ENCODE peak calls at places on chromosomes 7 and 10, in six cellular contexts. One of them, this sample, is unnamed.

GRCh38 chr10:5843814-5844705 is 30.8 kb upstream of the GDI2 start:
- DNase-seq in dermis blood vessel endothelial cell: no peak
- DNase-seq in foreskin fibroblast: no peak
- DNase-seq in omental fat pad: no peak
- DNase-seq in fibroblast of gingiva: no peak
- DNase-seq in stimulated activated CD4-positive, alpha-beta T cell treated with anti-CD3 and anti-CD28 coated beads, Interleukin-4, amount 100 ng/mL, for 24 hours: no peak
- DNase-seq in this sample: no peak

GRCh38 chr7:147261693-147262092 is 1145.1 kb downstream of the CNTNAP2 start:
- DNase-seq in foreskin fibroblast: no peak
- DNase-seq in dermis blood vessel endothelial cell: no peak
- DNase-seq in stimulated activated CD4-positive, alpha-beta T cell treated with anti-CD3 and anti-CD28 coated beads, Interleukin-4, amount 100 ng/mL, for 24 hours: no peak
- DNase-seq in omental fat pad: no peak
- DNase-seq in fibroblast of gingiva: no peak
- DNase-seq in this sample: no peak

GRCh38 chr7:40918701-40919271 is 784.0 kb downstream of the SUGCT start:
- DNase-seq in stimulated activated CD4-positive, alpha-beta T cell treated with anti-CD3 and anti-CD28 coated beads, Interleukin-4, amount 100 ng/mL, for 24 hours: no peak
- DNase-seq in foreskin fibroblast: peak
- DNase-seq in omental fat pad: no peak
- DNase-seq in dermis blood vessel endothelial cell: no peak
- DNase-seq in fibroblast of gingiva: peak
- DNase-seq in this sample: no peak

GRCh38 chr7:24572421-24573007 is 738 bp upstream of the PALS2 start:
- DNase-seq in foreskin fibroblast: peak
- DNase-seq in stimulated activated CD4-positive, alpha-beta T cell treated with anti-CD3 and anti-CD28 coated beads, Interleukin-4, amount 100 ng/mL, for 24 hours: peak
- DNase-seq in omental fat pad: peak
- DNase-seq in dermis blood vessel endothelial cell: peak
- DNase-seq in fibroblast of gingiva: peak
- DNase-seq in this sample: peak

GRCh38 chr7:155804897-155805825 is 7.1 kb downstream of the SHH start:
- DNase-seq in foreskin fibroblast: peak
- DNase-seq in fibroblast of gingiva: peak
- DNase-seq in omental fat pad: no peak
- DNase-seq in stimulated activated CD4-positive, alpha-beta T cell treated with anti-CD3 and anti-CD28 coated beads, Interleukin-4, amount 100 ng/mL, for 24 hours: peak
- DNase-seq in dermis blood vessel endothelial cell: peak
- DNase-seq in this sample: peak

GRCh38 chr10:52539463-52539862 is 225.4 kb downstream of the DKK1 start:
- DNase-seq in fibroblast of gingiva: no peak
- DNase-seq in dermis blood vessel endothelial cell: peak
- DNase-seq in stimulated activated CD4-positive, alpha-beta T cell treated with anti-CD3 and anti-CD28 coated beads, Interleukin-4, amount 100 ng/mL, for 24 hours: no peak
- DNase-seq in foreskin fibroblast: no peak
- DNase-seq in omental fat pad: no peak
- DNase-seq in this sample: no peak

GRCh38 chr7:15305002-15305600 is 256.7 kb downstream of the AGMO start:
- DNase-seq in omental fat pad: no peak
- DNase-seq in fibroblast of gingiva: peak
- DNase-seq in dermis blood vessel endothelial cell: peak
- DNase-seq in stimulated activated CD4-positive, alpha-beta T cell treated with anti-CD3 and anti-CD28 coated beads, Interleukin-4, amount 100 ng/mL, for 24 hours: no peak
- DNase-seq in foreskin fibroblast: peak
- DNase-seq in this sample: peak

GRCh38 chr7:1950066-1950622 is 280.1 kb downstream of the ELFN1 start:
- DNase-seq in stimulated activated CD4-positive, alpha-beta T cell treated with anti-CD3 and anti-CD28 coated beads, Interleukin-4, amount 100 ng/mL, for 24 hours: no peak
- DNase-seq in omental fat pad: no peak
- DNase-seq in dermis blood vessel endothelial cell: no peak
- DNase-seq in foreskin fibroblast: no peak
- DNase-seq in fibroblast of gingiva: no peak
- DNase-seq in this sample: no peak

GRCh38 chr10:1301138-1301537 is 245.0 kb downstream of the WDR37 start:
- DNase-seq in foreskin fibroblast: no peak
- DNase-seq in stimulated activated CD4-positive, alpha-beta T cell treated with anti-CD3 and anti-CD28 coated beads, Interleukin-4, amount 100 ng/mL, for 24 hours: no peak
- DNase-seq in fibroblast of gingiva: no peak
- DNase-seq in dermis blood vessel endothelial cell: no peak
- DNase-seq in omental fat pad: no peak
- DNase-seq in this sample: no peak

GRCh38 chr7:91039033-91039432 is 225.2 kb upstream of the FZD1 start:
- DNase-seq in omental fat pad: no peak
- DNase-seq in stimulated activated CD4-positive, alpha-beta T cell treated with anti-CD3 and anti-CD28 coated beads, Interleukin-4, amount 100 ng/mL, for 24 hours: no peak
- DNase-seq in dermis blood vessel endothelial cell: no peak
- DNase-seq in foreskin fibroblast: no peak
- DNase-seq in fibroblast of gingiva: no peak
- DNase-seq in this sample: no peak

GRCh38 chr7:8254667-8255066 is 7.3 kb downstream of the ICA1 start:
- DNase-seq in stimulated activated CD4-positive, alpha-beta T cell treated with anti-CD3 and anti-CD28 coated beads, Interleukin-4, amount 100 ng/mL, for 24 hours: no peak
- DNase-seq in dermis blood vessel endothelial cell: no peak
- DNase-seq in omental fat pad: no peak
- DNase-seq in foreskin fibroblast: no peak
- DNase-seq in fibroblast of gingiva: no peak
- DNase-seq in this sample: no peak

GRCh38 chr10:17357781-17358180 is 96.6 kb downstream of the ST8SIA6 start:
- DNase-seq in dermis blood vessel endothelial cell: no peak
- DNase-seq in omental fat pad: no peak
- DNase-seq in foreskin fibroblast: no peak
- DNase-seq in stimulated activated CD4-positive, alpha-beta T cell treated with anti-CD3 and anti-CD28 coated beads, Interleukin-4, amount 100 ng/mL, for 24 hours: no peak
- DNase-seq in fibroblast of gingiva: no peak
- DNase-seq in this sample: no peak

GRCh38 chr10:89173075-89173474 is 34.0 kb downstream of the CH25H start:
- DNase-seq in fibroblast of gingiva: peak
- DNase-seq in dermis blood vessel endothelial cell: no peak
- DNase-seq in foreskin fibroblast: no peak
- DNase-seq in stimulated activated CD4-positive, alpha-beta T cell treated with anti-CD3 and anti-CD28 coated beads, Interleukin-4, amount 100 ng/mL, for 24 hours: no peak
- DNase-seq in omental fat pad: no peak
- DNase-seq in this sample: no peak

GRCh38 chr7:28882896-28883470 is 75.1 kb downstream of the TRIL start:
- DNase-seq in stimulated activated CD4-positive, alpha-beta T cell treated with anti-CD3 and anti-CD28 coated beads, Interleukin-4, amount 100 ng/mL, for 24 hours: no peak
- DNase-seq in omental fat pad: no peak
- DNase-seq in foreskin fibroblast: no peak
- DNase-seq in fibroblast of gingiva: no peak
- DNase-seq in dermis blood vessel endothelial cell: no peak
- DNase-seq in this sample: no peak

GRCh38 chr7:127782550-127783266 is 130.7 kb downstream of the SND1 start:
- DNase-seq in dermis blood vessel endothelial cell: no peak
- DNase-seq in omental fat pad: no peak
- DNase-seq in foreskin fibroblast: peak
- DNase-seq in stimulated activated CD4-positive, alpha-beta T cell treated with anti-CD3 and anti-CD28 coated beads, Interleukin-4, amount 100 ng/mL, for 24 hours: no peak
- DNase-seq in fibroblast of gingiva: peak
- DNase-seq in this sample: no peak

GRCh38 chr10:114694062-114694461 is 36.0 kb upstream of the ABLIM1 start:
- DNase-seq in dermis blood vessel endothelial cell: no peak
- DNase-seq in fibroblast of gingiva: no peak
- DNase-seq in omental fat pad: no peak
- DNase-seq in stimulated activated CD4-positive, alpha-beta T cell treated with anti-CD3 and anti-CD28 coated beads, Interleukin-4, amount 100 ng/mL, for 24 hours: no peak
- DNase-seq in foreskin fibroblast: no peak
- DNase-seq in this sample: no peak

GRCh38 chr7:152893801-152894294 is 134.3 kb downstream of the ACTR3B start:
- DNase-seq in foreskin fibroblast: no peak
- DNase-seq in fibroblast of gingiva: no peak
- DNase-seq in omental fat pad: no peak
- DNase-seq in dermis blood vessel endothelial cell: no peak
- DNase-seq in stimulated activated CD4-positive, alpha-beta T cell treated with anti-CD3 and anti-CD28 coated beads, Interleukin-4, amount 100 ng/mL, for 24 hours: no peak
- DNase-seq in this sample: no peak

GRCh38 chr10:94052901-94053638 is 59.3 kb downstream of the PLCE1 start:
- DNase-seq in dermis blood vessel endothelial cell: no peak
- DNase-seq in omental fat pad: no peak
- DNase-seq in foreskin fibroblast: no peak
- DNase-seq in fibroblast of gingiva: no peak
- DNase-seq in stimulated activated CD4-positive, alpha-beta T cell treated with anti-CD3 and anti-CD28 coated beads, Interleukin-4, amount 100 ng/mL, for 24 hours: no peak
- DNase-seq in this sample: no peak

GRCh38 chr10:74593470-74593869 is 232.9 kb upstream of the KAT6B start:
- DNase-seq in foreskin fibroblast: peak
- DNase-seq in fibroblast of gingiva: peak
- DNase-seq in stimulated activated CD4-positive, alpha-beta T cell treated with anti-CD3 and anti-CD28 coated beads, Interleukin-4, amount 100 ng/mL, for 24 hours: no peak
- DNase-seq in omental fat pad: no peak
- DNase-seq in dermis blood vessel endothelial cell: no peak
- DNase-seq in this sample: no peak

GRCh38 chr10:108362956-108363355 is 1198.5 kb upstream of the SORCS1 start:
- DNase-seq in dermis blood vessel endothelial cell: no peak
- DNase-seq in omental fat pad: no peak
- DNase-seq in stimulated activated CD4-positive, alpha-beta T cell treated with anti-CD3 and anti-CD28 coated beads, Interleukin-4, amount 100 ng/mL, for 24 hours: no peak
- DNase-seq in foreskin fibroblast: no peak
- DNase-seq in fibroblast of gingiva: no peak
- DNase-seq in this sample: no peak

GRCh38 chr10:100347568-100348195 is 649 bp downstream of the SCD start:
- DNase-seq in fibroblast of gingiva: no peak
- DNase-seq in foreskin fibroblast: no peak
- DNase-seq in stimulated activated CD4-positive, alpha-beta T cell treated with anti-CD3 and anti-CD28 coated beads, Interleukin-4, amount 100 ng/mL, for 24 hours: no peak
- DNase-seq in dermis blood vessel endothelial cell: peak
- DNase-seq in omental fat pad: no peak
- DNase-seq in this sample: no peak

GRCh38 chr7:136911362-136911761 is 42.9 kb downstream of the CHRM2 start:
- DNase-seq in fibroblast of gingiva: peak
- DNase-seq in dermis blood vessel endothelial cell: no peak
- DNase-seq in foreskin fibroblast: peak
- DNase-seq in stimulated activated CD4-positive, alpha-beta T cell treated with anti-CD3 and anti-CD28 coated beads, Interleukin-4, amount 100 ng/mL, for 24 hours: no peak
- DNase-seq in omental fat pad: no peak
- DNase-seq in this sample: no peak

This sample was measured in dorsolateral prefrontal cortex.